ENCODE peak calls at places on chromosomes 1 and 21, in four cellular contexts. C is GM12878, I is GM23338, D is breast epithelium. G is an unnamed sample.

GRCh38 chr1:224273651-224274050 is 56.3 kb downstream of the NVL start:
- DNase-seq in D (no peak), C (no peak), I (no peak), G (no peak)

GRCh38 chr21:33428669-33429068 is 25.5 kb downstream of the IFNGR2 start:
- DNase-seq in D (peak), C (no peak), I (no peak), G (no peak)

GRCh38 chr1:184025242-184025675 is 12.3 kb downstream of the COLGALT2 start:
- DNase-seq in I (peak), D (no peak), C (no peak), G (no peak)

GRCh38 chr1:23745515-23745914 is 2.2 kb downstream of the ELOA start:
- DNase-seq in D (no peak), C (no peak), I (peak), G (no peak)

GRCh38 chr1:201268604-201269151 is 14.6 kb upstream of the PKP1 start:
- DNase-seq in C (no peak), I (no peak), D (no peak), G (no peak)

GRCh38 chr1:206447792-206448191 is 22.5 kb upstream of the IKBKE start:
- DNase-seq in D (no peak), C (no peak), I (no peak), G (no peak)

GRCh38 chr1:53499257-53500183 is 40.3 kb downstream of the DMRTB1 start:
- DNase-seq in D (no peak), C (no peak), I (no peak), G (no peak)

GRCh38 chr1:231926933-231927332 is 300.3 kb downstream of the DISC1 start:
- DNase-seq in I (no peak), D (no peak), C (no peak), G (no peak)

GRCh38 chr1:113467991-113468390 is 77.7 kb downstream of the MAGI3 start:
- DNase-seq in I (no peak), C (no peak), D (no peak), G (no peak)

GRCh38 chr1:110616587-110616986 is 10.4 kb upstream of the KCNA2 start:
- DNase-seq in C (no peak), I (no peak), D (no peak), G (no peak)

GRCh38 chr1:77889671-77890070 is 1.2 kb downstream of the NEXN start:
- DNase-seq in I (peak), C (no peak), D (no peak), G (no peak)

GRCh38 chr1:48291421-48291820 is 68.9 kb downstream of the SLC5A9 start:
- DNase-seq in I (no peak), D (no peak), C (no peak), G (no peak)

GRCh38 chr1:113758631-113759340 is 500 bp downstream of the PHTF1 start:
- DNase-seq in C (no peak), I (peak), D (peak), G (peak)

GRCh38 chr1:193019442-193020026 is 39.6 kb downstream of the UCHL5 start:
- DNase-seq in C (no peak), I (peak), D (no peak), G (no peak)

GRCh38 chr1:7341145-7341900 is 429.8 kb upstream of the VAMP3 start:
- DNase-seq in D (no peak), I (no peak), C (no peak), G (no peak)

GRCh38 chr1:86155061-86155806 is 1.3 kb downstream of the COL24A1 start:
- DNase-seq in D (no peak), I (peak), C (no peak), G (peak)

GRCh38 chr1:164576311-164577271 is 17.6 kb downstream of the PBX1 start:
- DNase-seq in I (peak), C (no peak), D (no peak), G (no peak)

GRCh38 chr1:201288765-201289164 is 5.5 kb downstream of the PKP1 start:
- DNase-seq in D (no peak), C (no peak), I (no peak), G (no peak)

GRCh38 chr1:228939001-228939691 is 203.9 kb downstream of the RHOU start:
- DNase-seq in D (no peak), C (no peak), I (no peak), G (no peak)

GRCh38 chr21:39958731-39959130 is 91.5 kb downstream of the PCP4 start:
- DNase-seq in D (no peak), C (no peak), I (no peak), G (no peak)

GRCh38 chr1:163056832-163057231 is 12.3 kb upstream of the RGS4 start:
- DNase-seq in D (no peak), I (no peak), C (no peak), G (no peak)

GRCh38 chr1:42950146-42950480 is 8.6 kb downstream of the SLC2A1 start:
- DNase-seq in D (no peak), I (no peak), C (no peak), G (no peak)
- TF ChIP-seq POLR2AphosphoS5 in D (no peak), I (no peak), C (no peak), G (no peak)

GRCh38 chr1:66542811-66543767 is 9.1 kb downstream of the SGIP1 start:
- DNase-seq in C (no peak), D (peak), I (no peak), G (no peak)
- TF ChIP-seq POLR2AphosphoS5 in C (no peak), D (peak), I (no peak), G (no peak)

DNA sequence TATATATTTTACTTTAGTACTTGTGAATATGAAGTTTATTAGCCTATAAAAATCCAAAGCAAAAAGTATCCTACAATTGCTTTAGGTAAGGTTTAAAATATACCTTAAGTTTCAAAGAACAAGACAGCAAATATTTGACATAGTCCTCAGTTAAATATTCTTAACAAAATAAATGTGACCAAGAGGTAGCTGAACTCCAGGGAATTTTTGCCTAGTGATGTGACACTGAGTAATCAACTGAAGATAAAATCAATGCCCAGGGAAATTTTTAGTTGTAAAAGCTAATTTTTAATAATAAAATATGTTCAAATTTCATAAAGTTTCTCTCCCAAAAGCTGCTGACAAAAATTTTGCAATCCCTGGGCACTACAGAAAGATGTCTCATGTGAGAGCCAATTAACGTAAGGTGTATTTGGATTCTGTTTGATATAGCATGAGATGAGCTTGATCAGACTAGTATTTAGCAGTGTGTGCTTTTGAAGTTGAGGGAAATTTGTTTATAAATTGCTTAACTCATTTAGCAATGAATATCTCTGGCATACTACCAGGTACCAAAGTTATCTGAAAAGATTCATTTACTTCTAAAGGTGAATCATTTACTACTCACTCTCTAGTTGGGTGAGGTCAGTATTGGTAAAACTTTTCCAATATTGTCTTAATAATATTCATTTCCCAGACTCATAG is 80.2 kb upstream of the PALMD start:
- DNase-seq in C (no peak), D (no peak), I (no peak), G (no peak)
- TF ChIP-seq POLR2AphosphoS5 in C (no peak), D (no peak), I (no peak), G (no peak)

DNA sequence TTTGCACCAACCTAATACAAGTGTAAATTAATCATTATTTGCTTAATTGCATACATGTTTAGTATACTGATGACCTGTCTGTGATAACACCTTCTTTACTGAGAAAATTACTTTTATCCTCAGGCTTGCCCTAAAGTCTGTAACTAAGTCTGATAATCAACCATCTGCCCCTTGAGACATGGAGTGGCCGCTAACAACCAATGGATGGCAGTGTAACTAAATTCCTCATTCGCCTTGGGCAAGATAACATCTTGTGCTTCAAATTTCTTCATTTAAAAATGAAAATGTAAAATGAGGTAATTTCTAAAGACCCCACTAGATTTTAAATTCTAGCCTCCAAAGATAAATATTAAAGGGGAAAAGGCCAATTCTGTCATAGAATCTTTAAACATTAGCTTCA is 85.1 kb downstream of the ENAH start:
- DNase-seq in I (peak), D (no peak), C (no peak), G (no peak)
- TF ChIP-seq POLR2AphosphoS5 in I (no peak), D (no peak), C (no peak), G (no peak)

GRCh38 chr1:14975119-14975518 is 178.4 kb upstream of the TMEM51 start:
- DNase-seq in D (no peak), C (no peak), I (no peak), G (no peak)

GRCh38 chr1:14977338-14977931 is 176.1 kb upstream of the TMEM51 start:
- DNase-seq in D (no peak), I (no peak), C (no peak), G (no peak)

GRCh38 chr1:14973773-14974172 is 179.8 kb upstream of the TMEM51 start:
- DNase-seq in D (no peak), I (no peak), C (no peak), G (no peak)

GRCh38 chr1:14974361-14974760 is 179.2 kb upstream of the TMEM51 start:
- DNase-seq in I (no peak), C (no peak), D (no peak), G (no peak)

DNA sequence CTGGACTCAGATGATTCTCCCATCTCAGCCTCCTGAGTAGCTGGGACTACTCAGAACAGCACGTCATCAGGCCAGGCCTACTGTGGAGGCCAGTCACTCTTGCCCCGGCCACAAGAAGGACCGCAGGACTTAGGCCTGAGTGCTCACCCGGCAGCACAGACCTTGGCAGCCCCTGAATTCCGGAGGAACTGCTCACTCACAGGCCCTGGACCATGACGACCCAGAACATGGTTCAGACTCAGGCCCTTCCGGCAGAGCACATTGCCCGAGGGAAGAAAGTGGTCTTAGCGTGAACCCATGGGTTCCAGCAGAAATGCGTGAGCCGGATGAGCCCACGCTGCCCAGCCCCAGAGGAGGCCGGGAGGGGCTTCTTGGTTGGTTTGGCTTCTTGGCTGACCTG is 177.3 kb upstream of the TMEM51 start:
- DNase-seq in I (no peak), D (no peak), C (no peak), G (no peak)
- TF ChIP-seq POLR2AphosphoS5 in I (no peak), D (no peak), C (no peak), G (no peak)

DNA sequence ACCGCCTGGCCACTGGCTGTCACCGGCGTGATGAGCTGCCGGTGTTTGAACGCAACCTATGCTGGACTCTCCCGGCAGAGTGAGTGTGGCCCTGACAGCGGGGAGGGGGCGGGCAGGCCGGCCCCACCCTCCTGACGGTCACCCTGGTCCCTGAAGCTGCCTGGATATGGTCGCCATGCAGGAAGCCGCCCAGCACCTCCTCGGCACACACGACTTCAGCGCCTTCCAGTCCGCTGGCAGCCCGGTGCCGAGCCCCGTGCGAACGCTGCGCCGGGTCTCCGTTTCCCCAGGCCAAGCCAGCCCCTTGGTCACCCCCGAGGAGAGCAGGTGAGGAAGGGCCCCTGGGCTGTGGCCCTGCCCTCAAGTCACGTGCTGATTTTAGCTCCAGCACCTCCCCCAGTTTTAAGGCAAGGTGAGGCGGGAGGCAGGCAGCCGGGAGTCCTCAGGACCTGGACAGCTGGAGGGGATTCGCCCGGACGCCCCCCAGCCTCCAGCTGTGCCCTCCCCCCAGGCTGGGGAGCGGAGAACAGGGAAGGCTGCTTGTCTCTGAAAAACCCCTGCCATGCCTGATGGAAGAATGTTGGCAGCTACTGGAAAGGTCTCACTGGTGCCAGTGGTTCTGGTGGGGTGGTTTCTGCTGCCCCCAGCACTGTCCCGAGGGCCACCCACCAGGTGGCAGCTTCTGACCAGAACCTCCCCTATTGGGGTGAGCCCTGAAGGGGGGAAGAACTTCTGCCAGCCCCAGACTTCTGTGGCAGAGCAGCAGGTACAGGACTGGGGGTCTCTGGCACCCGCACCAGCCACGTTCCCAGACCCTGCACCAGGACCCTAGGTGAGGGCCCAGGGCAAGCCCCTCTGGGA is 1.4 kb downstream of the PUSL1 start:
- DNase-seq in D (no peak), C (no peak), I (peak), G (no peak)
- TF ChIP-seq POLR2AphosphoS5 in D (no peak), C (no peak), I (no peak), G (no peak)

GRCh38 chr1:46805755-46806154 is 6.9 kb downstream of the CYP4B1 start:
- DNase-seq in D (no peak), I (no peak), C (no peak), G (no peak)

GRCh38 chr1:46804926-46805325 is 6.1 kb downstream of the CYP4B1 start:
- DNase-seq in C (no peak), D (no peak), I (no peak), G (no peak)

GRCh38 chr1:46804027-46804889 is 5.4 kb downstream of the CYP4B1 start:
- DNase-seq in I (no peak), D (no peak), C (no peak), G (no peak)

GRCh38 chr1:46807046-46807972 is 8.5 kb downstream of the CYP4B1 start:
- DNase-seq in I (no peak), D (no peak), C (no peak), G (no peak)

DNA sequence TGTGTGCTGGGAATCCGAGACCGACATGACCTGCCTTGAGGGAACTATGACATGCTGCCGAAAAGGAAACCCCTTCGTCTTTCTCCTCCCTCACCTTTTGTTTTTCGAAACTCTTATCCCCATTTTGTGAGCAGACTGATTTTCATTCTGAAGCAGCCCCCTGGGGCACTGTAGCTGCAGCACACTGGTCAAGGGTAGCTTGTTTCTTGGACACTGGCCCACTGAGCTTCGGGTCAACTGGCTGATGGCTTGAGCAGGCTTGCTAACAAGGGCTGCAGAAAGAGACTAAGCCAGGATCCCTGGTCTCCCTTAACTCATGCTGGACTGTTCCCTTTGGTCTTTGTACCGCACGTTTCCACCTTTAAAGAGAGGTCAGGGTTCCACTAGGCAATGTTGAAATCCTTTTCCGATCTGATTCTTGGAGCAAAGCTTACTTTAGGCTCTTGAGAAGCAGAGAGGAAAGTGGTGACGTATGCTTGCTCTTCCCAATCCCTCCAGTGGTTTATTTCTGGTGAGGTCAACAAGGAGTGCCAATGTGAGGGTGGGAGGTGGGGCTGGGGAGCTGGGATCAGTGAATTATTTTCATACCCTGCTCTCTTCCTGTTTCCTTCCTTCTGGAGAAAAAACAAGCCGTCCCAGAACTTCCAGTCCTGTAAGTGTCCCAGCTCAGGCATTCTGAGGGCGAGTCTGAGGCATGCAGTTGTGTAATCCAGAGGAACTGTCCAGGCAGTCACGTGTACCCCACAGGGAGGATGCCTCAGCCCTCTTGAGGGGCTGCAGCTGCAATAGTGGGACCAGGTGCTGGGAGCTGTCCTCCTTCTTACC is 7.6 kb downstream of the CYP4B1 start:
- DNase-seq in I (no peak), D (no peak), C (no peak), G (no peak)
- TF ChIP-seq POLR2AphosphoS5 in I (no peak), D (peak), C (no peak), G (no peak)

DNA sequence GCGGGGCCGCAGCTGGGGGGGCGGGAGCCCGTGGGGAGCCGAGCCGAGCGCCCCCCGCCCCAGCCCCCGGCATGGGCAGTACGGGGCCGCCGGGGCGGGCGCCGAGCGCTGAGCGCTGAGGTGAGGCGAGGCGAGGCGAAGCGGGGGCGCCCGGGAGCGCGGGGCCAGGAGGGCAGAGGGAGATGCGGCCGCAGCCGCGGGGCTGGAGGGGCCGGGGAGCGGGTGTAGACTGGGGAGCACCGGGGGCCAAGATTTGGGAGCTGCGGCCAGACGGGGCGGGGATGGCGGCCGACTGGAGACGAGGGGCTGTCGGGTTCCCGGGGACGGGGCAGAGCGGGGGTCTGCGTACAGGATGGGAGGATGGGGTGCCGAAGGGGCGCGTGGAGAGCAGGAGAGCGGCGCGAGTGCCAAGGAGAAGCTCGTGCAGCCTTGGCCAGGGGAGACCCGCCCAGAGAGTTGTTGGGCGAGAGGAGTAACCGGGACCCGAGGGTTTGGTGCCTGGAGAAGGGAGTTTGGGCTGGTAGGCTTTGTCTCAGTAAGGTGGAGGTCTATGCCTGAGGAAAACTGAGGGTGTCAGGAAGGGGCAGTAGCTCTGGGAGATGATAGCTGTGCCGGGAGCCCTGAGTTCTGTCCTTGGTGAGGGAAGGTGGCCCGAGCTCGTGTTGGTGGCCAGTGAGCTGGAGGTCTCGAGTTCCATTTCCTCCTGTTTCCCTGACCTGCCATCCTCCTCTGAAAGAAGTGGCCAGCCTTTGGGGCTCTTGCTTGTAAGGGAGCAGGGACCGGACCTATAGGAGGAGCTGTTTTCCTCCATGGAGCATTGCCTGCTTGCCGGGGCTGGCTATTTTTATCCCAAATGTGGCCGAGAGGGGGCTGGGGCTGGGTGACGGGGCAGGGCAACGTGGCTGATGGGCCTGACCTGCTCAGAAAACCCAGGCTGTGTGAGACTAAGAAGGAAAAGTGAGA is 539 bp downstream of the ATP8B2 start:
- DNase-seq in I (peak), D (no peak), C (no peak), G (no peak)
- TF ChIP-seq POLR2AphosphoS5 in I (peak), D (no peak), C (no peak), G (no peak)

GRCh38 chr1:61090546-61090945 is 8.2 kb downstream of the NFIA start:
- DNase-seq in C (no peak), D (no peak), I (no peak), G (no peak)

GRCh38 chr1:61091455-61091854 is 9.1 kb downstream of the NFIA start:
- DNase-seq in D (no peak), I (no peak), C (no peak), G (no peak)

GRCh38 chr1:61087574-61087973 is 5.2 kb downstream of the NFIA start:
- DNase-seq in C (no peak), D (no peak), I (no peak), G (no peak)

GRCh38 chr1:61088163-61088840 is 5.9 kb downstream of the NFIA start:
- DNase-seq in D (no peak), I (peak), C (no peak), G (no peak)

GRCh38 chr1:61089338-61089737 is 7.0 kb downstream of the NFIA start:
- DNase-seq in C (no peak), I (no peak), D (no peak), G (no peak)
- TF ChIP-seq POLR2AphosphoS5 in C (no peak), I (no peak), D (no peak), G (no peak)